ENCODE peak calls at places on chromosome 15, in five cellular contexts. R is effector memory CD4-positive, alpha-beta T cell; Z is psoas muscle; P is OCI-LY7; W is MM.1S. M is an unnamed sample.

GRCh38 chr15:57440799-57441198 is 64.5 kb downstream of the CGNL1 start:
- DNase-seq in P (no peak), W (peak), R (no peak), Z (no peak), M (no peak)

GRCh38 chr15:26759991-26760390 is 12.9 kb downstream of the GABRB3 start:
- DNase-seq in R (no peak), P (no peak), Z (no peak), W (no peak), M (no peak)

GRCh38 chr15:75584121-75584520 is 5.0 kb upstream of the PTPN9 start:
- DNase-seq in Z (no peak), P (no peak), R (no peak), W (no peak), M (no peak)

GRCh38 chr15:77358545-77359240 is 61.2 kb downstream of the PEAK1 start:
- DNase-seq in Z (no peak), W (no peak), R (no peak), P (no peak), M (no peak)

GRCh38 chr15:62138124-62138523 is 27.0 kb downstream of the C2CD4B start:
- DNase-seq in P (no peak), W (no peak), Z (no peak), R (no peak), M (no peak)

GRCh38 chr15:66288796-66289195 is 4.6 kb upstream of the DIS3L start:
- DNase-seq in P (no peak), Z (no peak), W (no peak), R (no peak), M (no peak)

GRCh38 chr15:88653200-88654064 is 14.6 kb downstream of the ISG20 start:
- DNase-seq in Z (no peak), W (no peak), R (no peak), P (no peak), M (no peak)

GRCh38 chr15:33344530-33344929 is 33.8 kb downstream of the RYR3 start:
- DNase-seq in W (no peak), P (no peak), Z (no peak), R (no peak), M (no peak)

GRCh38 chr15:28911295-28911979 is 25.7 kb downstream of the APBA2 start:
- DNase-seq in W (no peak), P (no peak), R (no peak), Z (no peak), M (no peak)

GRCh38 chr15:99956022-99956775 is 223.0 kb upstream of the LYSMD4 start:
- DNase-seq in P (no peak), Z (no peak), R (no peak), W (no peak), M (no peak)

GRCh38 chr15:89129123-89129815 is 41.0 kb downstream of the ABHD2 start:
- DNase-seq in Z (no peak), R (peak), P (peak), W (peak), M (peak)

GRCh38 chr15:59104912-59105732 is at the start of gene CCNB2:
- DNase-seq in P (peak), Z (peak), R (peak), W (peak), M (peak)

GRCh38 chr15:65773386-65774111 is 18.5 kb downstream of the DENND4A start:
- DNase-seq in R (no peak), W (no peak), P (peak), Z (no peak), M (no peak)

GRCh38 chr15:52050416-52050815 is 31.4 kb downstream of the MAPK6 start:
- DNase-seq in Z (no peak), W (no peak), P (no peak), R (no peak), M (no peak)

GRCh38 chr15:48695088-48695834 is 49.8 kb upstream of the FBN1 start:
- DNase-seq in P (no peak), R (no peak), W (no peak), Z (no peak), M (no peak)

GRCh38 chr15:48800811-48801460 is 9.9 kb downstream of the CEP152 start:
- DNase-seq in Z (no peak), R (no peak), W (peak), P (peak), M (no peak)

GRCh38 chr15:76393614-76394013 is 57.0 kb downstream of the ISL2 start:
- DNase-seq in R (no peak), Z (no peak), P (no peak), W (no peak), M (no peak)

GRCh38 chr15:85733415-85733814 is 61.3 kb downstream of the KLHL25 start:
- DNase-seq in W (no peak), R (no peak), P (no peak), Z (no peak), M (no peak)

GRCh38 chr15:36803773-36804172 is 224.3 kb downstream of the CDIN1 start:
- DNase-seq in W (no peak), R (no peak), P (no peak), Z (no peak), M (no peak)

GRCh38 chr15:84721381-84721780 is 5.4 kb upstream of the SEC11A start:
- DNase-seq in R (no peak), P (peak), Z (no peak), W (no peak), M (no peak)

GRCh38 chr15:71195242-71195641 is 80.0 kb downstream of the THSD4 start:
- DNase-seq in R (no peak), P (no peak), W (no peak), Z (no peak), M (no peak)

GRCh38 chr15:69154684-69155083 is 5.8 kb upstream of the GLCE start:
- DNase-seq in W (no peak), R (no peak), Z (no peak), P (no peak), M (no peak)

GRCh38 chr15:68299436-68299835 is 21.9 kb downstream of the FEM1B start:
- DNase-seq in W (no peak), P (no peak), R (no peak), Z (no peak), M (no peak)

GRCh38 chr15:57135800-57136199 is 217.4 kb downstream of the TCF12 start:
- DNase-seq in P (no peak), R (no peak), W (peak), Z (no peak), M (no peak)

GRCh38 chr15:40238927-40239591 is at the start of gene PAK6:
- DNase-seq in W (no peak), Z (no peak), R (no peak), P (peak), M (peak)
- H3K4me3 ChIP-seq in W (peak), Z (peak), R (no peak), P (peak), M (peak)

GRCh38 chr15:96320703-96321421 is 9.6 kb upstream of the NR2F2 start:
- DNase-seq in P (no peak), R (no peak), Z (no peak), W (no peak), M (no peak)
- H3K4me3 ChIP-seq in P (no peak), R (no peak), Z (peak), W (peak), M (no peak)

DNA sequence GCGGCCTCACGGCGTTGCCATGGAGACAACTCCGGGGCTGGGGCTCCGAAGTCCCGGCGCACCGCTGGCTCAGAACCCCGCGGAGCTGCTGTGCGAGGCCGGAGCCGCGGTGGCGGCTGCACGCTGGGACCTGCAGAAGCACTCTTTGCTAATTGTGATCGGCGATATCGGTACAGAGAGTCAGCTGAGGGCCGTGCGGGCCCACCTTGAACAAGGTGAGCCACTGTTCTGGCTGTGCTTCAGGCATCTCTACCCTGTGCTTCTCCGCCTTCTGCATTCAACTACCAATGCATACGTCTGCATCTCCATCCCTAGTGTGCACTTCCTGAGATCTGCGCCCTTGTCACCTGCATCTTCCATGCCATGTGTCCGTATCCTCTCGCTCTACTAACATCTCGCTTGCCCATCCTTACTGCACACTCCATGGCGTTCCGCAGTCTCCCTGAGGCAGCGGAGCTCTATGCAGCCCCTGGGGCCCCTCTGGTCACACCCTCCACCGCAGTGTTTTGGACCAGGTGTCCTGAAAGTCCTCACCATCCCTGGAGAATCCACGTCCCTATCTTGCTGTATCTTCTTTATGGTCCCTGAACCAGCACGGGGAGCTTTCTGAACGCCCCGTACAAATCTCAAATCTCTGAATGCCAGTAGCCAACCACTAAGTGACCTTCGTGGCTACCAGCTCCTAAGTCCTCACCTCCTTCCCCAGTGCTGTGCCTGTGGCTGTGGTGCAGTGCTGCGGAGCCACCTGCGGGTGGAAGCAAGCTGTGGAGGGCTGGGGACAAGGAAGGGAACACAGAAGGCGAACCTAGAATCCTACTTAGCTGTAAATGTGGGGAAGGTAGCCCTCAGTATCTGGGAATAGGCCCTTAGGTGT is 6.2 kb upstream of the MAP1A start:
- DNase-seq in W (no peak), P (peak), Z (no peak), R (no peak), M (peak)
- H3K4me3 ChIP-seq in W (peak), P (peak), Z (peak), R (peak), M (peak)

DNA sequence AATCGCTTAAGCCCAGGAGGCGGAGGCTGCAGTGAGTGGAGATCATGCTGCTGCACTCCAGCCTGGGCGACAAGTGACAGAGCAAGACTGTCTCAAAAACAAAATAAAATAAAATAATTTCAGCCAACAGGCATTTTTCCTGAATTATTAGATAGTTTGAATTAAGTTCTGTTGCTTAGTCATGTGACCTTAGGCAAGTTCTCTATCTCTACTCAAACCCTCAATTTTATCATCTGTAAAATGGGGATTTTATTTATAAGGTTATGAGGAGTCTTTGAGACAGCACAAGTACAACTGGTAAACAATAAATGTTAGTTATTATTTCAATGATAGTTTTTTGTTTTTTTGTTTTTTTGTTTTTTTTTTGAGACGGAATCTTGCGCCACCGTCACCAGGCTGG is 13.0 kb downstream of the SQOR start:
- DNase-seq in Z (no peak), P (no peak), W (no peak), R (no peak), M (no peak)
- H3K4me3 ChIP-seq in Z (no peak), P (no peak), W (no peak), R (no peak), M (no peak)

GRCh38 chr15:95989392-95989791 is 341.1 kb upstream of the NR2F2 start:
- DNase-seq in P (no peak), R (no peak), Z (no peak), W (no peak), M (no peak)
- H3K4me3 ChIP-seq in P (no peak), R (no peak), Z (no peak), W (no peak), M (no peak)

GRCh38 chr15:80549712-80550111 is 145.4 kb upstream of the ABHD17C start:
- DNase-seq in Z (no peak), W (no peak), P (no peak), R (no peak), M (no peak)
- H3K4me3 ChIP-seq in Z (no peak), W (no peak), P (no peak), R (no peak), M (no peak)

M was measured in Karpas-422.